ENCODE peak calls at places on chromosomes 2 and 18, in ten cellular contexts. U is AG04450, W is nucleus accumbens, E is ACHN, A is type B pancreatic cell, R is cardiac fibroblast, Z is OCI-M1, M is adrenal gland, K is psoas muscle, G is iPS-NIHi11. F is an unnamed sample.

GRCh38 chr18:21703241-21703820 is 1.2 kb downstream of the ABHD3 start:
- DNase-seq in E (peak), R (peak), A (no peak), W (no peak), Z (no peak), G (peak), U (no peak), M (no peak), K (no peak), F (no peak)

GRCh38 chr2:218964041-218964771 is 4.7 kb downstream of the CDK5R2 start:
- DNase-seq in M (no peak), K (no peak), W (peak), E (peak), G (no peak), A (no peak), Z (peak), R (peak), U (peak), F (no peak)

GRCh38 chr2:47695800-47696477 is 87.0 kb upstream of the MSH6 start:
- DNase-seq in W (no peak), Z (no peak), E (no peak), M (no peak), G (no peak), A (no peak), K (no peak), R (no peak), U (no peak), F (no peak)

GRCh38 chr18:78010363-78010762 is 760.7 kb downstream of the GALR1 start:
- DNase-seq in G (no peak), R (no peak), M (no peak), K (no peak), W (no peak), U (no peak), A (no peak), E (no peak), Z (no peak), F (no peak)

GRCh38 chr2:175437167-175437566 is 255.7 kb upstream of the ATP5MC3 start:
- DNase-seq in K (no peak), R (no peak), E (no peak), U (no peak), Z (no peak), W (no peak), A (no peak), M (no peak), G (no peak), F (no peak)

GRCh38 chr2:86062043-86062442 is 43.6 kb downstream of the POLR1A start:
- DNase-seq in R (peak), E (peak), M (peak), W (no peak), Z (no peak), G (no peak), K (no peak), U (no peak), A (no peak), F (no peak)

GRCh38 chr2:225009768-225010167 is 32.5 kb downstream of the DOCK10 start:
- DNase-seq in Z (no peak), E (peak), R (no peak), G (no peak), A (no peak), M (no peak), U (no peak), K (no peak), W (no peak), F (no peak)

GRCh38 chr2:96727431-96727830 is 12.4 kb downstream of the LMAN2L start:
- DNase-seq in M (no peak), K (no peak), R (peak), W (no peak), U (no peak), A (no peak), E (no peak), G (no peak), Z (no peak), F (no peak)

GRCh38 chr2:146912536-146912935 is 932.3 kb upstream of the ACVR2A start:
- DNase-seq in A (no peak), Z (peak), M (no peak), R (no peak), G (no peak), W (no peak), K (no peak), U (no peak), E (no peak), F (no peak)